ENCODE peak calls at places on chromosomes 1 and 21, in eight cellular contexts. X is colonic mucosa, Q is left ventricle myocardium inferior, Z is cardiac muscle cell, V is IMR-90, W is fibroblast of lung, P is PC-3, T is lower lobe of right lung. B is an unnamed sample.

GRCh38 chr21:44407493-44407892 is 47.8 kb upstream of the LRRC3 start:
- DNase-seq in V (no peak), W (no peak), T (no peak), Z (no peak), P (no peak), Q (no peak), X (no peak), B (no peak)

GRCh38 chr1:239426821-239427495 is 40.6 kb downstream of the CHRM3 start:
- DNase-seq in Q (no peak), V (no peak), T (no peak), W (no peak), Z (no peak), X (no peak), P (no peak), B (no peak)

GRCh38 chr1:186927884-186928283 is 99.1 kb downstream of the PLA2G4A start:
- DNase-seq in W (no peak), V (no peak), Q (no peak), P (no peak), Z (no peak), X (no peak), T (no peak), B (no peak)

GRCh38 chr1:31830065-31830464 is 14.2 kb upstream of the SPOCD1 start:
- DNase-seq in Q (no peak), V (no peak), X (no peak), Z (no peak), W (no peak), T (no peak), P (no peak), B (no peak)

GRCh38 chr1:56473582-56474270 is 105.6 kb downstream of the PLPP3 start:
- DNase-seq in V (peak), Q (no peak), W (no peak), P (peak), X (no peak), T (no peak), Z (no peak), B (no peak)

GRCh38 chr1:64675718-64676345 is 69.0 kb upstream of the RAVER2 start:
- DNase-seq in P (peak), Q (no peak), X (no peak), V (peak), T (no peak), Z (peak), W (peak), B (no peak)

GRCh38 chr1:53086504-53087070 is 24.6 kb downstream of the PODN start:
- DNase-seq in Q (no peak), V (no peak), T (no peak), X (no peak), Z (no peak), P (no peak), W (peak), B (no peak)

GRCh38 chr21:44857127-44857892 is 16.2 kb downstream of the PTTG1IP start:
- DNase-seq in Z (no peak), Q (no peak), W (no peak), T (no peak), V (no peak), P (no peak), X (no peak), B (no peak)

GRCh38 chr21:37445228-37445627 is 78.7 kb downstream of the DYRK1A start:
- DNase-seq in V (peak), T (no peak), W (peak), Q (no peak), Z (peak), P (no peak), X (no peak), B (no peak)

DNA sequence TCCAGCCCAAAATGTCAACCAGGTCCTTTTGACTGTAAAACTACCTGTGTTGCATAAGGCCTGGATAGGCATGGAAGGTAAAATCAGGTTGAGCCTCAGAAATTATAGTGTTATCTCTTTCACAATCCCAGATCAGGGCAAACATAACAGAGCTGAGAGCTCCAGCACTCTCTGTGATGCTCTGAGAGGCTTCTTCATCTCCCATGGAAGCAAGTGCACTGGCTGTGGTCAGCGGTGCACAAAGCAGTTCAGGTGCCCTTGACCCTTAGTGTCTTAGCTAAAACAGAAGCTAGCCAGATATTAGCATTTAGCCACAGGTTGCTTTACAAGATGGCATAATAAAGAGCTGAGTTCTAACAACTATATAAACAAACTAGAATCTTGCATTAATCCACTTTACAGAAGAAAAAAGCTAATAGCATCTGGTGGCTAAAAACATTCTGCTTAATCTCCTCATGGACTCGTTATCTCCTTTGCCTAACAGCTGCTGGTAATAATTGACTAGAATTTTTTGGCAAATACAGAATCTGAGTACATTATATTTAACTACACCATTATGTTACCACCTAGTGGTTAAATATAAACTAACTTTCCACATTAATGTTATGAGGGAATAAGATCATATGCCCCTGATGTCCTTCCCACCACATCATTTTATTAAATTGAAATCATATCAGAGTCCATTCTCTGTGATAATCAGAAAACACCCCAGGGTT is 25.6 kb upstream of the POGK start:
- DNase-seq in Q (no peak), P (peak), X (no peak), W (no peak), T (no peak), V (no peak), Z (no peak), B (no peak)
- TF ChIP-seq CTCF in Q (peak), P (peak), X (no peak), W (no peak), T (no peak), V (no peak), Z (no peak), B (no peak)

DNA sequence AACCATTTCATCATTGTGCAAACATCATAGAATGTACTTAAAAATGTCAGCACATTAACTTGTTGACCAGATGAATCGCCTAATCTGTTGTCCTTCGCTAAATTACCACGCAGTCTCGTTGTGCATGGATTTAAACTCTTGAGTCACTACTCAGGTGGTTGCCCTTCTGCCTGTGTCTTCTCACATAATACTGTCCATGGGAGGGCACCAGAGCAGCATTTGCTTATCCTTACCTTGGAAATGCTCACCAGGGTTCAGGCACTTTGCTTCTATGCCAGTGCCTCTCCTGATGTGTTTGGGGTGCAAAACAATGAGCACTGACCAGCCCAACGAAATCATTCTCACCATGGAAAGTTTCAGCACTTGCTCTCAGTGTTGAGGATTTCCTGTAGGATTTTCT is 559.9 kb downstream of the RWDD3 start:
- DNase-seq in Z (peak), T (no peak), W (no peak), Q (no peak), P (peak), X (no peak), V (no peak), B (no peak)
- TF ChIP-seq CTCF in Z (no peak), T (no peak), W (no peak), Q (no peak), P (peak), X (no peak), V (peak), B (peak)

DNA sequence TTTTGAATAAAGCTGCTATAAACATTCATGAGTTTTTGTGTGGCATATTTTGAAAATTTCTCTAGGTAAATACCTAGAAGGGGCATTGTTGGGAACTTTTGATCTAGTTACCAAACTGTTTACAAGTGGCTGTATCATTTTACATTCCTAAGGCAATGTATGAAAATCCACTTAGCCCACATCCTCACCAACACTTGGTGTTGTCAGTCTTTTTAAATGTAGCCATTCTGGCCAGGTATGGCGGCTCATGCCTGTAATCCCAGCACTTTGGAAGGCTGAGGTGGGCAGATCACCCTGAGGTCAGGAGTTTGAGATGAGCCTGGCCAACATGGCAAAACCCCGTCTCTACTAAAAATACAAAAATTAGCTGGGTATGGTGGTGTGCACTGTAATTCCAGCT is 5.9 kb upstream of the KCNE2 start:
- DNase-seq in P (no peak), W (no peak), Q (no peak), X (no peak), Z (no peak), T (no peak), V (no peak), B (no peak)
- TF ChIP-seq CTCF in P (no peak), W (no peak), Q (no peak), X (no peak), Z (no peak), T (no peak), V (no peak), B (no peak)

GRCh38 chr1:244603498-244603897 is 49.4 kb upstream of the DESI2 start:
- DNase-seq in Z (peak), Q (no peak), T (no peak), V (peak), X (no peak), W (peak), P (peak), B (no peak)
- TF ChIP-seq CTCF in Z (peak), Q (peak), T (peak), V (peak), X (peak), W (peak), P (peak), B (peak)

GRCh38 chr1:51190996-51191395 is 45.1 kb upstream of the RNF11 start:
- DNase-seq in Z (no peak), W (no peak), X (no peak), V (no peak), T (no peak), P (no peak), Q (no peak), B (no peak)
- TF ChIP-seq CTCF in Z (no peak), W (no peak), X (no peak), V (no peak), T (no peak), P (no peak), Q (no peak), B (no peak)

GRCh38 chr1:116169898-116170297 is 58.7 kb downstream of the MAB21L3 start:
- DNase-seq in P (no peak), W (no peak), V (no peak), Z (no peak), Q (no peak), X (no peak), T (no peak), B (no peak)

GRCh38 chr1:116167625-116168276 is 56.6 kb downstream of the MAB21L3 start:
- DNase-seq in Z (peak), X (peak), P (no peak), Q (no peak), W (peak), T (no peak), V (no peak), B (no peak)

GRCh38 chr1:116166655-116167054 is 55.5 kb downstream of the MAB21L3 start:
- DNase-seq in V (no peak), P (no peak), X (peak), T (no peak), Z (no peak), W (no peak), Q (no peak), B (no peak)

GRCh38 chr1:116166011-116166571 is 54.9 kb downstream of the MAB21L3 start:
- DNase-seq in X (peak), W (no peak), V (no peak), Z (no peak), P (no peak), T (no peak), Q (no peak), B (no peak)

GRCh38 chr1:116168277-116169032 is 57.3 kb downstream of the MAB21L3 start:
- DNase-seq in W (peak), P (no peak), Q (peak), X (peak), T (peak), V (peak), Z (peak), B (peak)
- TF ChIP-seq CTCF in W (peak), P (no peak), Q (peak), X (peak), T (peak), V (peak), Z (peak), B (peak)

GRCh38 chr1:40665335-40666171 is at the start of gene RIMS3:
- DNase-seq in V (peak), Z (peak), W (peak), T (peak), P (peak), Q (peak), X (peak), B (peak)
- TF ChIP-seq CTCF in V (no peak), Z (no peak), W (no peak), T (peak), P (peak), Q (no peak), X (no peak), B (no peak)

GRCh38 chr21:17045214-17045835 is 467.5 kb upstream of the CXADR start:
- DNase-seq in T (no peak), Z (peak), P (peak), W (peak), Q (no peak), V (peak), X (no peak), B (no peak)
- TF ChIP-seq CTCF in T (peak), Z (peak), P (peak), W (peak), Q (peak), V (peak), X (no peak), B (peak)